ENCODE peak calls at places on chromosomes 3 and 15, in nine cellular contexts. S, L, U, Z, E, G, Q, B and P are unnamed samples.

GRCh38 chr3:42745776-42746454 is 27.1 kb downstream of the CCDC13 start:
- DNase-seq in S (no peak), L (no peak), U (no peak), Z (no peak), E (peak; percentile 39), G (no peak), Q (no peak), B (no peak), P (no peak)

GRCh38 chr15:73082719-73083275 is 30.5 kb downstream of the NEO1 start:
- DNase-seq in S (no peak), L (no peak), U (no peak), Z (no peak), E (no peak), G (no peak), Q (no peak), B (no peak), P (no peak)

GRCh38 chr3:107662109-107662477 is 139.3 kb downstream of the BBX start:
- DNase-seq in S (no peak), L (no peak), U (no peak), Z (peak; percentile 51), E (no peak), G (no peak), Q (peak; percentile 67), B (no peak), P (peak; percentile 28)

GRCh38 chr15:57861039-57861638 is 154.6 kb downstream of the POLR2M start:
- DNase-seq in S (no peak), L (no peak), U (peak; percentile 62), Z (no peak), E (no peak), G (no peak), Q (peak; percentile 79), B (peak; percentile 68), P (peak; percentile 61)

GRCh38 chr15:37995461-37996347 is 61.3 kb downstream of the TMCO5A start:
- DNase-seq in S (no peak), L (no peak), U (peak; percentile 27), Z (peak; percentile 36), E (no peak), G (no peak), Q (peak; percentile 72), B (peak; percentile 58), P (peak; percentile 73)

GRCh38 chr3:16761576-16761975 is 123.2 kb upstream of the PLCL2 start:
- DNase-seq in S (no peak), L (no peak), U (no peak), Z (peak; percentile 37), E (no peak), G (no peak), Q (no peak), B (peak; percentile 2), P (peak; percentile 8)

GRCh38 chr15:28981351-28981720 is 95.6 kb downstream of the APBA2 start:
- DNase-seq in S (no peak), L (no peak), U (no peak), Z (no peak), E (no peak), G (no peak), Q (no peak), B (no peak), P (no peak)

GRCh38 chr15:64911317-64912186 is at the start of gene ANKDD1A:
- DNase-seq in S (no peak), L (peak; percentile 87), U (no peak), Z (no peak), E (peak; percentile 39), G (peak; percentile 69), Q (peak; percentile 54), B (peak; percentile 51), P (peak; percentile 57)

GRCh38 chr15:82052751-82053150 is 6.9 kb upstream of the MEX3B start:
- DNase-seq in S (no peak), L (no peak), U (no peak), Z (no peak), E (no peak), G (no peak), Q (no peak), B (no peak), P (no peak)

GRCh38 chr3:127865941-127866340 is 43.6 kb upstream of the MGLL start:
- DNase-seq in S (no peak), L (no peak), U (no peak), Z (no peak), E (no peak), G (no peak), Q (peak; percentile 41), B (no peak), P (peak; percentile 27)

GRCh38 chr3:46668591-46668990 is 24.9 kb downstream of the ALS2CL start:
- DNase-seq in S (no peak), L (no peak), U (no peak), Z (no peak), E (no peak), G (peak; percentile 21), Q (no peak), B (no peak), P (no peak)

GRCh38 chr3:52210550-52211046 is 12.6 kb downstream of the ALAS1 start:
- DNase-seq in S (peak; percentile 95), L (no peak), U (no peak), Z (no peak), E (no peak), G (peak; percentile 41), Q (peak; percentile 93), B (no peak), P (no peak)

GRCh38 chr3:151393961-151394360 is 9.4 kb upstream of the P2RY12 start:
- DNase-seq in S (no peak), L (no peak), U (no peak), Z (peak; percentile 63), E (no peak), G (no peak), Q (no peak), B (no peak), P (no peak)

GRCh38 chr15:79466488-79466887 is 34.4 kb downstream of the MINAR1 start:
- DNase-seq in S (no peak), L (no peak), U (no peak), Z (no peak), E (no peak), G (no peak), Q (no peak), B (no peak), P (no peak)

GRCh38 chr15:78148392-78149067 is 632 bp upstream of the IDH3A start:
- DNase-seq in S (no peak), L (no peak), U (no peak), Z (no peak), E (no peak), G (peak; percentile 5), Q (no peak), B (no peak), P (no peak)

GRCh38 chr3:57961828-57962447 is 46.3 kb upstream of the FLNB start:
- DNase-seq in S (peak; percentile 2), L (no peak), U (peak; percentile 31), Z (no peak), E (no peak), G (no peak), Q (peak; percentile 75), B (no peak), P (peak; percentile 64)

GRCh38 chr3:171704002-171704401 is 106.3 kb downstream of the PLD1 start:
- DNase-seq in S (no peak), L (no peak), U (no peak), Z (no peak), E (no peak), G (peak; percentile 56), Q (peak; percentile 65), B (no peak), P (peak; percentile 49)

GRCh38 chr3:74344865-74345264 is 269.6 kb downstream of the CNTN3 start:
- DNase-seq in S (no peak), L (no peak), U (no peak), Z (no peak), E (no peak), G (no peak), Q (no peak), B (no peak), P (no peak)